ENCODE peak calls at places on chromosomes 7 and 10, in nine cellular contexts. K is BJ, P is foreskin keratinocyte, V is epithelial cell of esophagus, H is retinal pigment epithelial cell, Q is AG04449, G is body of pancreas, D is lower leg skin, A is progenitor cell of endocrine pancreas. C is an unnamed sample.

GRCh38 chr7:516216-516605 is 3.4 kb downstream of the PDGFA start:
- DNase-seq in K (no peak), P (no peak), V (no peak), H (no peak), Q (no peak), G (no peak), D (no peak), A (no peak), C (no peak)

GRCh38 chr10:78643513-78643912 is 425.3 kb upstream of the ZMIZ1 start:
- DNase-seq in K (no peak), P (no peak), V (no peak), H (no peak), Q (no peak), G (no peak), D (no peak), A (no peak), C (no peak)

GRCh38 chr10:56351909-56352630 is 9.0 kb downstream of the ZWINT start:
- DNase-seq in K (no peak), P (no peak), V (no peak), H (no peak), Q (no peak), G (no peak), D (no peak), A (no peak), C (no peak)

GRCh38 chr7:155962191-155962967 is 150.1 kb upstream of the SHH start:
- DNase-seq in K (no peak), P (peak), V (peak), H (peak), Q (no peak), G (no peak), D (no peak), A (no peak), C (no peak)

GRCh38 chr7:135745702-135746312 is 2.8 kb downstream of the FAM180A start:
- DNase-seq in K (peak), P (peak), V (peak), H (peak), Q (peak), G (peak), D (peak), A (no peak), C (no peak)

GRCh38 chr7:42869131-42870020 is 42.5 kb downstream of the C7orf25 start:
- DNase-seq in K (no peak), P (no peak), V (peak), H (no peak), Q (no peak), G (no peak), D (no peak), A (no peak), C (no peak)

GRCh38 chr10:103238506-103239252 is 7.0 kb upstream of the RPEL1 start:
- DNase-seq in K (no peak), P (no peak), V (peak), H (peak), Q (no peak), G (peak), D (no peak), A (no peak), C (no peak)

GRCh38 chr10:94991243-94991888 is 52.9 kb downstream of the CYP2C9 start:
- DNase-seq in K (no peak), P (no peak), V (peak), H (no peak), Q (no peak), G (no peak), D (no peak), A (no peak), C (no peak)

GRCh38 chr10:72062341-72062740 is 26.0 kb downstream of the SPOCK2 start:
- DNase-seq in K (no peak), P (no peak), V (peak), H (no peak), Q (no peak), G (no peak), D (no peak), A (no peak), C (no peak)

GRCh38 chr10:72061930-72062329 is 26.4 kb downstream of the SPOCK2 start:
- DNase-seq in K (no peak), P (no peak), V (no peak), H (no peak), Q (no peak), G (no peak), D (no peak), A (no peak), C (no peak)

GRCh38 chr10:72065439-72066025 is 22.8 kb downstream of the SPOCK2 start:
- DNase-seq in K (no peak), P (no peak), V (no peak), H (no peak), Q (no peak), G (peak), D (no peak), A (no peak), C (no peak)

GRCh38 chr10:72062832-72063702 is 25.3 kb downstream of the SPOCK2 start:
- DNase-seq in K (no peak), P (no peak), V (no peak), H (no peak), Q (no peak), G (no peak), D (no peak), A (no peak), C (no peak)

GRCh38 chr10:72063703-72064391 is 24.5 kb downstream of the SPOCK2 start:
- DNase-seq in K (no peak), P (no peak), V (peak), H (no peak), Q (no peak), G (no peak), D (no peak), A (no peak), C (no peak)
- TF ChIP-seq CTCF in K (no peak), P (no peak), V (no peak), H (no peak), Q (no peak), G (no peak), D (no peak), A (no peak), C (no peak)

GRCh38 chr10:24462340-24462739 is 253.4 kb downstream of the KIAA1217 start:
- DNase-seq in K (no peak), P (no peak), V (no peak), H (no peak), Q (no peak), G (no peak), D (no peak), A (no peak), C (no peak)

GRCh38 chr10:24463683-24464426 is 254.9 kb downstream of the KIAA1217 start:
- DNase-seq in K (no peak), P (peak), V (peak), H (no peak), Q (no peak), G (peak), D (peak), A (no peak), C (no peak)

GRCh38 chr10:24465124-24465874 is 256.4 kb downstream of the KIAA1217 start:
- DNase-seq in K (peak), P (peak), V (peak), H (peak), Q (peak), G (peak), D (no peak), A (no peak), C (no peak)

GRCh38 chr10:24465899-24466615 is 257.1 kb downstream of the KIAA1217 start:
- DNase-seq in K (peak), P (peak), V (peak), H (peak), Q (no peak), G (peak), D (no peak), A (no peak), C (no peak)

DNA sequence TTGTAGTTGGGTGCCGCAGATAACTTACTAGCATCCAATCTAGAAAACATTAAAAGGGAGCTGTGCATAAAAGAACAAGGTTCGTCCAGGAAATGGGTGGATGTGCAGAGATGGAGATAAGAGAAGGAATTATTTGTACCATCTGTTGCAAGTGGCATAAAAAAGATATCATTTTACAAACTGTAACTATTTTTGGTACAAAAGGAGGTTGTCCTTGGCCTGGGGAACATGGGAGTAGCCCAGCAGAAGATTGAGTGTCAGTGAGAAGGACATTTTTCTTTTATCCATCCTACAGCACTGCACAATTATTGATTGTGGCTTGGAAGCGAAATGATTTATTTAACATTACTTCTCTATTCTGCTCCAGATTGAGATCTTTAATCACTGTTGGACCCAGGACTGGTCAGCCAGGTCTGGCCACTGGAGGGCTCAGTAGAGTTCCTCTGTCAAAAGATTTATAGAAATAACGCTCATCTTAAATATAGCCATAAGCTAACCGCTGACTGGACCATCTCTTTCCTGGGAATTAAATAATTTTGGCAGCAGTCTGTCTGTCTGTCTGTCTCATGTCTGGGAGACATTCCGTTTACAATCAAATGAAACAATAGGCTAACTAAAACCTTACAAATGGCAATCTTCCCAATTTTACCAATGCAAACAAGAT is 254.1 kb downstream of the KIAA1217 start:
- DNase-seq in K (no peak), P (no peak), V (no peak), H (no peak), Q (no peak), G (no peak), D (no peak), A (no peak), C (no peak)
- TF ChIP-seq CTCF in K (peak), P (peak), V (no peak), H (peak), Q (no peak), G (no peak), D (no peak), A (peak), C (peak)

GRCh38 chr10:62850646-62851045 is 34.5 kb upstream of the EGR2 start:
- DNase-seq in K (no peak), P (no peak), V (no peak), H (no peak), Q (no peak), G (no peak), D (no peak), A (no peak), C (no peak)
- TF ChIP-seq CTCF in K (no peak), P (no peak), V (no peak), H (no peak), Q (no peak), G (no peak), D (no peak), A (no peak), C (no peak)

GRCh38 chr10:71692598-71693307 is 26.8 kb downstream of the C10orf105 start:
- DNase-seq in K (no peak), P (no peak), V (no peak), H (no peak), Q (no peak), G (no peak), D (no peak), A (no peak), C (no peak)

GRCh38 chr10:71695502-71696476 is 23.8 kb downstream of the C10orf105 start:
- DNase-seq in K (no peak), P (no peak), V (no peak), H (no peak), Q (no peak), G (no peak), D (no peak), A (no peak), C (no peak)

GRCh38 chr10:71694039-71694471 is 25.5 kb downstream of the C10orf105 start:
- DNase-seq in K (no peak), P (no peak), V (no peak), H (no peak), Q (no peak), G (no peak), D (no peak), A (no peak), C (no peak)

GRCh38 chr10:71693377-71693776 is 26.2 kb downstream of the C10orf105 start:
- DNase-seq in K (no peak), P (no peak), V (no peak), H (no peak), Q (no peak), G (no peak), D (no peak), A (no peak), C (no peak)

GRCh38 chr10:71694567-71694968 is 25.0 kb downstream of the C10orf105 start:
- DNase-seq in K (no peak), P (no peak), V (no peak), H (no peak), Q (no peak), G (peak), D (peak), A (no peak), C (no peak)
- TF ChIP-seq CTCF in K (no peak), P (no peak), V (no peak), H (no peak), Q (no peak), G (no peak), D (no peak), A (no peak), C (no peak)